ENCODE peak calls at places on chromosomes 16 and 17, in nine cellular contexts. O, W, J, H, Y, R, M, Q and K are unnamed samples.

GRCh38 chr17:72340836-72341235 is 220.0 kb downstream of the SOX9 start:
- DNase-seq in O (no peak), W (no peak), J (no peak), H (no peak), Y (no peak), R (no peak), M (no peak), Q (no peak), K (no peak)

GRCh38 chr16:25411376-25412081 is 153.9 kb upstream of the ZKSCAN2 start:
- DNase-seq in O (peak; percentile 20), W (no peak), J (no peak), H (no peak), Y (no peak), R (no peak), M (no peak), Q (no peak), K (no peak)

GRCh38 chr17:28986714-28987367 is 19.0 kb downstream of the SEZ6 start:
- DNase-seq in O (peak; percentile 47), W (no peak), J (no peak), H (no peak), Y (no peak), R (no peak), M (no peak), Q (peak; percentile 36), K (no peak)

GRCh38 chr17:1488826-1489275 is 3.6 kb downstream of the MYO1C start:
- DNase-seq in O (no peak), W (no peak), J (no peak), H (no peak), Y (no peak), R (no peak), M (no peak), Q (no peak), K (no peak)

GRCh38 chr16:46911650-46912049 is 27.5 kb downstream of the GPT2 start:
- DNase-seq in O (no peak), W (no peak), J (no peak), H (no peak), Y (peak; percentile 54), R (no peak), M (no peak), Q (no peak), K (no peak)

GRCh38 chr17:15947331-15947730 is 2.4 kb downstream of the ADORA2B start:
- DNase-seq in O (no peak), W (no peak), J (no peak), H (no peak), Y (no peak), R (no peak), M (no peak), Q (no peak), K (no peak)

GRCh38 chr17:4327638-4328037 is 38.8 kb downstream of the UBE2G1 start:
- DNase-seq in O (no peak), W (no peak), J (no peak), H (peak; percentile 82), Y (no peak), R (no peak), M (peak; percentile 86), Q (peak; percentile 84), K (peak; percentile 50)

GRCh38 chr16:69709456-69710084 is 16.8 kb downstream of the NQO1 start:
- DNase-seq in O (peak; percentile 77), W (no peak), J (no peak), H (peak; percentile 52), Y (peak; percentile 27), R (no peak), M (peak; percentile 73), Q (no peak), K (no peak)

GRCh38 chr17:35432176-35433074 is at the start of gene SLFN12:
- DNase-seq in O (peak; percentile 26), W (peak; percentile 67), J (no peak), H (no peak), Y (no peak), R (peak; percentile 45), M (no peak), Q (peak; percentile 35), K (peak; percentile 49)

GRCh38 chr16:24041834-24042631 is 206.2 kb downstream of the PRKCB start:
- DNase-seq in O (peak; percentile 82), W (peak; percentile 83), J (no peak), H (peak; percentile 49), Y (peak; percentile 44), R (peak; percentile 49), M (peak; percentile 65), Q (no peak), K (no peak)

GRCh38 chr16:89721644-89722391 is 481 bp downstream of the ZNF276 start:
- DNase-seq in O (peak; percentile 62), W (peak; percentile 94), J (no peak), H (no peak), Y (peak; percentile 30), R (peak; percentile 69), M (peak; percentile 56), Q (peak; percentile 31), K (peak; percentile 61)

GRCh38 chr16:85718153-85718477 is 29.4 kb upstream of the GINS2 start:
- DNase-seq in O (no peak), W (no peak), J (no peak), H (no peak), Y (no peak), R (no peak), M (no peak), Q (no peak), K (no peak)

GRCh38 chr17:76270770-76271668 is 5.9 kb downstream of the UBALD2 start:
- DNase-seq in O (no peak), W (peak; percentile 59), J (no peak), H (no peak), Y (no peak), R (no peak), M (no peak), Q (peak; percentile 79), K (no peak)

GRCh38 chr17:76273435-76273921 is 8.3 kb downstream of the UBALD2 start:
- DNase-seq in O (no peak), W (no peak), J (no peak), H (no peak), Y (no peak), R (no peak), M (no peak), Q (no peak), K (no peak)

GRCh38 chr17:76270127-76270592 is 5.0 kb downstream of the UBALD2 start:
- DNase-seq in O (no peak), W (peak; percentile 50), J (no peak), H (no peak), Y (no peak), R (no peak), M (no peak), Q (no peak), K (peak; percentile 66)

GRCh38 chr17:76272541-76273434 is 7.6 kb downstream of the UBALD2 start:
- DNase-seq in O (no peak), W (peak; percentile 60), J (no peak), H (no peak), Y (no peak), R (no peak), M (no peak), Q (peak; percentile 64), K (no peak)

DNA sequence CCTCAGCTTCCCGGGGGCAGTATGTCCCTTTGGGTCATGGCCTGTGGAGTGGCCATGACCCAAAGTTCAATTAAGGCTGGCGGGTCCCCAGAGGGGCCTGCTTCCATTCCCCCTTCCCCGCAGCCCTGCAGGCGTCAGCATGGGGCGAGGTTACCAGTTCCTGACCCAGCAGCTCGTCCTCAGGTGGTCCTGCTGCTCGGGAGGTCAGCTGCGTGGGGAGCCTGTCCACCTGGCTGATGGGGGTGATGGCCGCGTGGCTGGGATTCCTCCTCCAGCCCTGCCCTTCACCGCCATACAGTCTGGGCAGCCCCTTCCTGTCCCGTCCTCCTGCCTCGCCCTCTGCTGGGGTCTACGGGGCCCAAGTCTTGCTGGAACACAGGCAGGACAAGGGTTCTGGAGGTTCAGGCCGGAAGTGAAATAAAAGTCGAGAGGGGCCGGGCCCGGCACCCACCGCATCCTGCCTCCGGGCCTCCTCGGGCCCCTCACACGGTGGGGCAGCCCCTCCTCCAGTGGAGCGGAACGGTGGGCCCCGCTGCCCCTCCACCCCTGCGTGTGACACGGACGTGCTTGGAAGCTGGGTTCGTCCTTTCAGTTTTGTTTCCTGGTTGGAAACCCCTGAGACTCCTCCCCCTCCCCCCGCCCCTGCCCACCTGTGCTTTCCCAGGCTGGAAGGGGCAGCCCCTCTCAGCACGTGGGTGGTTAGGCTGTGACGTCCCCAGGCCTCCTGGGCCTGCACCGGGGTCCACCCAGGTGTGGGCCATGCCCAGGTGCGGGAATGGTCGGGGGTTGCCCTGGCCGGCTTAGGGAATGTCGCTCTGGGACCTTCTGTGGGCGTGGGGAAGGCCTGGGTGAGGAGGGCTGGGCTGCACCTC is 6.8 kb downstream of the UBALD2 start:
- DNase-seq in O (no peak), W (peak; percentile 77), J (no peak), H (no peak), Y (no peak), R (no peak), M (no peak), Q (no peak), K (peak; percentile 74)
- H3K4me1 ChIP-seq in O (peaks cover 24% of the 10 kb centered on the region), W (peaks cover 84% of the 10 kb centered on the region), J (peaks cover 74% of the 10 kb centered on the region), H (no peaks in the 10 kb centered on the region), Y (peaks cover 29% of the 10 kb centered on the region), R (peaks cover 71% of the 10 kb centered on the region), M (peaks cover 18% of the 10 kb centered on the region), Q (peaks cover 57% of the 10 kb centered on the region), K (peaks cover 64% of the 10 kb centered on the region)

DNA sequence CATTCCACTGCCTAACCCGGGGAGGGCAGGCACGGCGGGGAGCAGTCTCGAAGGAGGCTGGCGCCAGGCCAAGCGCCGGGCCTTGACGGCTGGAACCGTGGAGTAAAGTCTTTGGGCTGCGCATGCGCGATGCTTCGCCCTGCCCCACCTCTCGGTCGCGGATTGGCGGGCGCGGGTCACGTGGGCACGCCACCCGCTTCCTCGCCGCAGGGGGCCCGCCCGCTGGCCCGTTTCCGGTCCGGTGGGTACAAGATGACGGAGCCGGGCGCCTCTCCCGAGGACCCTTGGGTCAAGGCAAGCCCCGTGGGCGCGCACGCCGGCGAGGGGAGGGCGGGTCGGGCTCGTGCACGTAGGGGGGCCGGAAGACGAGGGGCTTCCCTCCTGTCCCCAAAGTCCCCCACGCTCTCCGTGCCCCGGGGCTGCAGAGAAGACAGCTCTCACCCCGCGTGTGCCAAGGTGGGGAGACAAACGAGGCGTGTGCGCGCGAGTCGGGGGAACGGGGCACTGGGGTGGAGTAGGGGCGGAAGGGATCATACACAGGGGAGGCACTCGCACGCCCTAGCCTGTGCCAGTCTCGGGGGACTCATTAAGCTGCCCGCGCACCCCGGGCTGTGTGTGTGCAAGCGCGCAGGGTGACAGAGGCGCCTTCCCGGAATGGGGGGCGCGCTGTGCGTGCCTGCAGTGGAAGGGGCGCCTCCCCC is at the start of gene MLX:
- DNase-seq in O (peak; percentile 97), W (peak; percentile 96), J (peak; percentile 54), H (peak; percentile 66), Y (peak; percentile 90), R (peak; percentile 96), M (peak; percentile 94), Q (peak; percentile 94), K (peak; percentile 96)
- TF ChIP-seq CTCF in O (peak; percentile 12), W (no peak), J (no peak), H (no peak), Y (no peak), R (peak; percentile 16), M (no peak), Q (no peak), K (no peak)

DNA sequence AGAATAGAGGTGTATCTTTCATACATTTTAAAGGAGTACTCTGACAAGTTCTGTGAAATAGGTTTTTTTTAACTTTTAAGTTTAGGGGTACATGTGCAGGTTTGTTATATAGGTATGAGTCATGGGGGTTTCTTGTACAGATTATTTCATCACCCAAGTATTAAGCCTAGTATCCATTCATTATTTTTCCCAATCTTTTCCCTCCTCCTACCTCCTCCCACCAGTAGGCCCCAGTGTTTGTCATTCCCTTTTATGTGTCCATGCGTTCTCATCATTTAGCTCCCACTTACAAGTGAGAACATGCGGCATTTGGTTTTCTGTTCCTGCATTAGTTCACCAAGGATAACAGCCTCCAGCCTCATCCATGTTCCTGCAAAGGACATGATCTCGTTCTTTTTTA is 175.5 kb downstream of the CYB561 start:
- DNase-seq in O (no peak), W (no peak), J (no peak), H (no peak), Y (no peak), R (no peak), M (no peak), Q (no peak), K (no peak)
- H3K27ac ChIP-seq in O (no peak overlapping the region), W (no peak overlapping the region), J (no peak overlapping the region), H (no peak overlapping the region), Y (no peak overlapping the region), R (no peak overlapping the region), M (no peak overlapping the region), Q (no peak overlapping the region), K (no peak overlapping the region)

GRCh38 chr16:11626657-11627291 is 40.1 kb upstream of the LITAF start:
- DNase-seq in O (no peak), W (no peak), J (no peak), H (no peak), Y (no peak), R (no peak), M (no peak), Q (no peak), K (no peak)
- H3K4me1 ChIP-seq in O (no peaks in the 10 kb centered on the region), W (peaks cover 56% of the 10 kb centered on the region), J (peaks cover 24% of the 10 kb centered on the region), H (peaks cover 16% of the 10 kb centered on the region), Y (no peaks in the 10 kb centered on the region), R (peaks cover 8% of the 10 kb centered on the region), M (peaks cover 20% of the 10 kb centered on the region), Q (peaks cover 3% of the 10 kb centered on the region), K (no peaks in the 10 kb centered on the region)